ENCODE peak calls at places on chromosomes 13 and 19, in ten cellular contexts. K is frontal cortex; H is ovary; Q is psoas muscle; M is stimulated activated CD8-positive, alpha-beta memory T cell treated with anti-CD3 and anti-CD28 coated beads, Interleukin-2, amount 100 ng/mL, for 48 hours; A is Ammon's horn; N is GDM1; E is NCI-H1694 treated with DMSO at 0.1 percent for 48 hours; J is IMR-90; L is ELF-1. P is an unnamed sample.

GRCh38 chr19:33953592-33953991 is 156.9 kb downstream of the KCTD15 start:
- DNase-seq in N (no peak), J (no peak), M (no peak), L (no peak), Q (no peak), K (no peak), A (no peak), E (no peak), H (no peak), P (no peak)

GRCh38 chr13:109332501-109333499 is 453.6 kb downstream of the IRS2 start:
- DNase-seq in Q (no peak), M (no peak), K (no peak), H (no peak), E (no peak), J (no peak), A (no peak), L (peak), N (no peak), P (no peak)

GRCh38 chr19:38733493-38734175 is 10.6 kb downstream of the CAPN12 start:
- DNase-seq in H (no peak), E (no peak), L (no peak), A (no peak), Q (no peak), M (no peak), N (no peak), K (no peak), J (no peak), P (no peak)

GRCh38 chr13:31761951-31762350 is 22.6 kb downstream of the RXFP2 start:
- DNase-seq in L (no peak), Q (no peak), A (no peak), K (no peak), J (peak), H (no peak), M (no peak), N (no peak), E (no peak), P (no peak)

GRCh38 chr13:80939581-80939980 is 598.7 kb upstream of the SPRY2 start:
- DNase-seq in L (peak), E (no peak), K (no peak), J (no peak), N (no peak), H (no peak), A (no peak), M (no peak), Q (no peak), P (no peak)

GRCh38 chr13:102901615-102902305 is 55.9 kb downstream of the ERCC5 start:
- DNase-seq in Q (no peak), E (no peak), H (no peak), N (no peak), K (no peak), L (no peak), M (no peak), J (peak), A (peak), P (no peak)

GRCh38 chr13:113860579-113861432 is 3.1 kb downstream of the GAS6 start:
- DNase-seq in J (no peak), Q (no peak), A (no peak), N (no peak), L (peak), H (peak), K (no peak), E (no peak), M (no peak), P (no peak)

GRCh38 chr13:27194895-27195764 is 23.5 kb upstream of the USP12 start:
- DNase-seq in N (no peak), H (no peak), K (no peak), Q (no peak), L (peak), J (peak), E (no peak), A (no peak), M (no peak), P (no peak)

GRCh38 chr13:63435668-63436275 is 2020.1 kb upstream of the PCDH20 start:
- DNase-seq in J (peak), Q (no peak), H (no peak), A (no peak), K (no peak), L (no peak), M (no peak), N (no peak), E (no peak), P (no peak)

GRCh38 chr13:35768551-35768950 is 292.1 kb upstream of the MAB21L1 start:
- DNase-seq in H (no peak), A (no peak), N (no peak), L (no peak), M (no peak), K (no peak), E (peak), J (peak), Q (no peak), P (no peak)

GRCh38 chr19:13839938-13840750 is 36.8 kb upstream of the NANOS3 start:
- DNase-seq in Q (peak), J (peak), A (no peak), N (no peak), K (no peak), H (no peak), E (no peak), L (peak), M (no peak), P (no peak)

GRCh38 chr13:113119166-113119821 is 3.3 kb upstream of the F10 start:
- DNase-seq in E (no peak), Q (no peak), N (no peak), H (no peak), M (no peak), A (no peak), K (no peak), J (no peak), L (no peak), P (no peak)

GRCh38 chr13:93079294-93079693 is 147.3 kb upstream of the GPC6 start:
- DNase-seq in N (no peak), J (peak), Q (no peak), H (no peak), A (no peak), M (no peak), K (no peak), L (no peak), E (no peak), P (no peak)

GRCh38 chr13:27927444-27928352 is 7.9 kb downstream of the PDX1 start:
- DNase-seq in E (no peak), J (no peak), N (no peak), H (no peak), M (no peak), K (no peak), Q (no peak), L (peak), A (no peak), P (peak)

GRCh38 chr19:17339088-17339741 is 1.9 kb downstream of the GTPBP3 start:
- DNase-seq in J (no peak), N (no peak), Q (no peak), M (peak), A (no peak), K (no peak), L (peak), H (no peak), E (no peak), P (no peak)

GRCh38 chr19:17966497-17967257 is at the start of gene KCNN1:
- DNase-seq in Q (no peak), A (no peak), K (peak), J (no peak), E (no peak), M (no peak), N (no peak), H (no peak), L (no peak), P (peak)

GRCh38 chr19:32550666-32551065 is 30.3 kb upstream of the PDCD5 start:
- DNase-seq in A (peak), H (no peak), J (no peak), L (no peak), K (no peak), M (no peak), Q (no peak), E (peak), N (no peak), P (no peak)

GRCh38 chr19:41876847-41877489 is at the start of gene CD79A:
- DNase-seq in N (no peak), A (no peak), H (no peak), E (no peak), Q (no peak), J (no peak), M (no peak), L (no peak), K (no peak), P (peak)

P was measured in GM10248.